ENCODE peak calls at places on chromosomes 7 and 10, in ten cellular contexts. One of them, this sample, is unnamed.

GRCh38 chr7:132575336-132575986 is 809 bp downstream of the PLXNA4 start:
- DNase-seq in GM20000: peak; percentile 36
- DNase-seq in astrocyte of the spinal cord: peak; percentile 68
- DNase-seq in thoracic aorta: no peak
- DNase-seq in esophagus squamous epithelium: no peak
- DNase-seq in MCF 10A: no peak
- DNase-seq in AG08395: peak; percentile 80
- DNase-seq in NCI-H460: no peak
- DNase-seq in body of pancreas: peak; percentile 16
- DNase-seq in activated T-cell treated with anti-CD3 and anti-CD28 coated beads, Interleukin-2, amount 50 U/mL, for 24 hours: peak; percentile 43
- DNase-seq in this sample: no peak

GRCh38 chr7:108461855-108462254 is 5.6 kb upstream of the NRCAM start:
- DNase-seq in astrocyte of the spinal cord: no peak
- DNase-seq in activated T-cell treated with anti-CD3 and anti-CD28 coated beads, Interleukin-2, amount 50 U/mL, for 24 hours: no peak
- DNase-seq in GM20000: no peak
- DNase-seq in body of pancreas: peak; percentile 80
- DNase-seq in AG08395: no peak
- DNase-seq in thoracic aorta: no peak
- DNase-seq in NCI-H460: no peak
- DNase-seq in esophagus squamous epithelium: no peak
- DNase-seq in MCF 10A: no peak
- DNase-seq in this sample: no peak

GRCh38 chr10:25059990-25060389 is 43.6 kb downstream of the THNSL1 start:
- DNase-seq in AG08395: peak; percentile 83
- DNase-seq in GM20000: no peak
- DNase-seq in astrocyte of the spinal cord: peak; percentile 90
- DNase-seq in NCI-H460: peak; percentile 26
- DNase-seq in esophagus squamous epithelium: no peak
- DNase-seq in body of pancreas: peak; percentile 48
- DNase-seq in thoracic aorta: peak; percentile 60
- DNase-seq in MCF 10A: peak; percentile 94
- DNase-seq in activated T-cell treated with anti-CD3 and anti-CD28 coated beads, Interleukin-2, amount 50 U/mL, for 24 hours: no peak
- DNase-seq in this sample: peak; percentile 97

GRCh38 chr7:29806131-29806792 is at the start of gene WIPF3:
- DNase-seq in esophagus squamous epithelium: no peak
- DNase-seq in MCF 10A: peak; percentile 8
- DNase-seq in activated T-cell treated with anti-CD3 and anti-CD28 coated beads, Interleukin-2, amount 50 U/mL, for 24 hours: peak; percentile 35
- DNase-seq in GM20000: peak; percentile 61
- DNase-seq in AG08395: peak; percentile 11
- DNase-seq in body of pancreas: peak; percentile 50
- DNase-seq in astrocyte of the spinal cord: no peak
- DNase-seq in NCI-H460: no peak
- DNase-seq in thoracic aorta: no peak
- DNase-seq in this sample: no peak

GRCh38 chr7:47594406-47594805 is 12.5 kb upstream of the TNS3 start:
- DNase-seq in activated T-cell treated with anti-CD3 and anti-CD28 coated beads, Interleukin-2, amount 50 U/mL, for 24 hours: no peak
- DNase-seq in MCF 10A: no peak
- DNase-seq in GM20000: no peak
- DNase-seq in body of pancreas: no peak
- DNase-seq in AG08395: no peak
- DNase-seq in esophagus squamous epithelium: no peak
- DNase-seq in thoracic aorta: no peak
- DNase-seq in NCI-H460: no peak
- DNase-seq in astrocyte of the spinal cord: no peak
- DNase-seq in this sample: peak; percentile 29

GRCh38 chr10:89369142-89370105 is 8.4 kb upstream of the IFIT1B start:
- DNase-seq in GM20000: peak; percentile 46
- DNase-seq in NCI-H460: no peak
- DNase-seq in thoracic aorta: no peak
- DNase-seq in AG08395: peak; percentile 55
- DNase-seq in MCF 10A: peak; percentile 51
- DNase-seq in activated T-cell treated with anti-CD3 and anti-CD28 coated beads, Interleukin-2, amount 50 U/mL, for 24 hours: no peak
- DNase-seq in esophagus squamous epithelium: no peak
- DNase-seq in astrocyte of the spinal cord: peak; percentile 68
- DNase-seq in body of pancreas: no peak
- DNase-seq in this sample: no peak

GRCh38 chr7:12861070-12861469 is 173.6 kb downstream of the ARL4A start:
- DNase-seq in activated T-cell treated with anti-CD3 and anti-CD28 coated beads, Interleukin-2, amount 50 U/mL, for 24 hours: no peak
- DNase-seq in astrocyte of the spinal cord: peak; percentile 52
- DNase-seq in AG08395: no peak
- DNase-seq in NCI-H460: no peak
- DNase-seq in MCF 10A: no peak
- DNase-seq in thoracic aorta: no peak
- DNase-seq in body of pancreas: peak; percentile 60
- DNase-seq in esophagus squamous epithelium: no peak
- DNase-seq in GM20000: no peak
- DNase-seq in this sample: no peak

GRCh38 chr10:43200538-43201390 is 62.5 kb downstream of the CSGALNACT2 start:
- DNase-seq in NCI-H460: no peak
- DNase-seq in astrocyte of the spinal cord: no peak
- DNase-seq in body of pancreas: peak; percentile 0
- DNase-seq in thoracic aorta: no peak
- DNase-seq in AG08395: no peak
- DNase-seq in esophagus squamous epithelium: no peak
- DNase-seq in MCF 10A: no peak
- DNase-seq in GM20000: peak; percentile 20
- DNase-seq in activated T-cell treated with anti-CD3 and anti-CD28 coated beads, Interleukin-2, amount 50 U/mL, for 24 hours: peak; percentile 26
- DNase-seq in this sample: no peak

GRCh38 chr10:69801434-69802315 is at the start of gene COL13A1:
- DNase-seq in thoracic aorta: peak; percentile 33
- DNase-seq in astrocyte of the spinal cord: peak; percentile 80
- DNase-seq in esophagus squamous epithelium: no peak
- DNase-seq in GM20000: no peak
- DNase-seq in AG08395: peak; percentile 75
- DNase-seq in activated T-cell treated with anti-CD3 and anti-CD28 coated beads, Interleukin-2, amount 50 U/mL, for 24 hours: no peak
- DNase-seq in NCI-H460: peak; percentile 19
- DNase-seq in body of pancreas: peak; percentile 31
- DNase-seq in MCF 10A: peak; percentile 86
- DNase-seq in this sample: peak; percentile 51